ENCODE peak calls at places on chromosomes 6 and 20, in ten cellular contexts. J is right cardiac atrium, U is colonic mucosa, I is stomach, L is ovary, R is cardiac muscle cell, B is lower lobe of right lung, V is adrenal gland, F is pancreas, O is spleen. K is an unnamed sample.

GRCh38 chr6:9405369-9405768 is 970.0 kb upstream of the SLC35B3 start:
- DNase-seq in O (no peak), R (no peak), B (no peak), J (no peak), F (no peak), U (no peak), L (no peak), I (no peak), V (no peak), K (no peak)

GRCh38 chr6:32551410-32551809 is 21.3 kb upstream of the HLA-DRB5 start:
- DNase-seq in O (no peak), U (no peak), I (no peak), B (no peak), F (no peak), L (no peak), J (no peak), R (no peak), V (no peak), K (no peak)

GRCh38 chr6:75842732-75843131 is 93.7 kb downstream of the MYO6 start:
- DNase-seq in B (no peak), U (no peak), V (no peak), R (no peak), O (no peak), L (no peak), J (no peak), I (no peak), F (no peak), K (no peak)

GRCh38 chr20:52192296-52193007 is 873 bp upstream of the ZFP64 start:
- DNase-seq in J (no peak), L (no peak), U (no peak), O (no peak), V (peak; percentile 66), B (peak; percentile 57), F (no peak), I (no peak), R (peak; percentile 49), K (no peak)

GRCh38 chr6:54847799-54848597 is 1.4 kb downstream of the FAM83B start:
- DNase-seq in L (no peak), J (no peak), V (no peak), B (no peak), I (no peak), F (no peak), R (no peak), O (peak; percentile 22), U (peak; percentile 52), K (no peak)

GRCh38 chr6:52304917-52305316 is 20.4 kb upstream of the MCM3 start:
- DNase-seq in O (no peak), L (no peak), U (no peak), R (peak; percentile 44), F (no peak), B (no peak), V (no peak), J (no peak), I (no peak), K (no peak)

GRCh38 chr6:42045538-42046460 is 4.5 kb upstream of the TAF8 start:
- DNase-seq in F (peak; percentile 89), B (peak; percentile 97), R (peak; percentile 56), O (peak; percentile 99), U (peak; percentile 91), J (peak; percentile 95), I (peak; percentile 98), L (peak; percentile 96), V (peak; percentile 98), K (peak; percentile 88)

GRCh38 chr20:1075564-1075963 is 42.8 kb upstream of the PSMF1 start:
- DNase-seq in V (no peak), J (no peak), B (no peak), O (no peak), L (no peak), I (no peak), U (no peak), R (no peak), F (no peak), K (no peak)

GRCh38 chr6:156167289-156168076 is 609.7 kb upstream of the ARID1B start:
- DNase-seq in J (peak; percentile 60), F (no peak), V (peak; percentile 55), O (peak; percentile 75), L (peak; percentile 64), B (no peak), U (no peak), R (no peak), I (no peak), K (no peak)

GRCh38 chr6:163137504-163137903 is 277.0 kb upstream of the QKI start:
- DNase-seq in L (no peak), V (no peak), R (no peak), U (no peak), B (no peak), J (no peak), I (no peak), O (no peak), F (no peak), K (no peak)

GRCh38 chr20:40481743-40482458 is 207.1 kb downstream of the MAFB start:
- DNase-seq in R (no peak), I (no peak), F (no peak), J (no peak), B (no peak), U (no peak), L (no peak), V (no peak), O (no peak), K (no peak)

GRCh38 chr6:83707829-83708545 is 914 bp downstream of the SNAP91 start:
- DNase-seq in B (no peak), R (peak; percentile 50), U (no peak), O (no peak), V (peak; percentile 57), J (peak; percentile 46), L (peak; percentile 39), I (no peak), F (no peak), K (no peak)
- H3K27ac ChIP-seq in B (no peak overlapping the region), R (no peak overlapping the region), U (no peak overlapping the region), O (no peak overlapping the region), V (no peak overlapping the region), J (no peak overlapping the region), L (no peak overlapping the region), I (no peak overlapping the region), F (no peak overlapping the region), K (no peak overlapping the region)

DNA sequence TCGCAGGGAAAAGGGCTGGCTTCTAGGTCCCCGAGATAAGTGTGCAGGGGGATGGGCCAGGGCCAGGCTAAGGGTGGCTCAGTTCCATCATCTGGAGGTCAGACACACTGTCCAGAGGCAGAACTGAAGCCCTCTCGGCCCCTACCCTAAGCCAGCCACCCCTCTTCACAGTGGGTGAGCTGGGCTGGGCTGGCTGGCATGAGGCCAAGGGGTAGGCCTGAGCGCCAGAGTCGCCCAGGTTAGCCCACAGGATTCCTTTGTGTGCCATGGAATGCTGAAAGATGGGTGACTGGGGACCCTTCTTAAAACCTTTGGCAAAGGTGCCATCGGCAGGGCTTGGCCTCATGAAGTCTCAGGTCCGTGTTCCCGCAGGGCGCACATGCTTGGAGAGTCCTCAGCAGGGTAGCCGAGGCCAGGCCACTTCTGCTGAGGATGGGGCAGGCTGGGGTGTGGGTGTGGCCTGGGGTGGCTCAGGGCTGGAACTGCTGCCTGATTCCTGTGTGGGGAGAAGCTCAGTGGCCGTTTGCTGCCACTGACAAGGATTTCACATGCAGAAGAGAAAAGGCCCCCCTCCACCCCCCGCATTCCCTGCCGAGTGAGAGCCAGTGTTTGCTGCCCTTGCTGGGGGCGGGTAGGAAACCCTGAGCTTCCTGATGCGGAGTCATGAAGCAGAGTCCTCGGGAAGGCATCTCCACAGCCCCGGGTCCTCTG is 24.5 kb downstream of the SPATA2 start:
- DNase-seq in O (peak; percentile 69), F (no peak), L (peak; percentile 77), B (peak; percentile 64), J (peak; percentile 70), V (peak; percentile 53), I (no peak), U (no peak), R (peak; percentile 23), K (no peak)
- H3K4me1 ChIP-seq in O (peaks cover 33% of the 10 kb centered on the region), F (peaks cover 19% of the 10 kb centered on the region), L (peaks cover 29% of the 10 kb centered on the region), B (peaks cover 82% of the 10 kb centered on the region), J (peaks cover 14% of the 10 kb centered on the region), V (peaks cover 49% of the 10 kb centered on the region), I (peaks cover 70% of the 10 kb centered on the region), U (no peaks in the 10 kb centered on the region), R (peaks cover 37% of the 10 kb centered on the region), K (peaks cover 3% of the 10 kb centered on the region)

DNA sequence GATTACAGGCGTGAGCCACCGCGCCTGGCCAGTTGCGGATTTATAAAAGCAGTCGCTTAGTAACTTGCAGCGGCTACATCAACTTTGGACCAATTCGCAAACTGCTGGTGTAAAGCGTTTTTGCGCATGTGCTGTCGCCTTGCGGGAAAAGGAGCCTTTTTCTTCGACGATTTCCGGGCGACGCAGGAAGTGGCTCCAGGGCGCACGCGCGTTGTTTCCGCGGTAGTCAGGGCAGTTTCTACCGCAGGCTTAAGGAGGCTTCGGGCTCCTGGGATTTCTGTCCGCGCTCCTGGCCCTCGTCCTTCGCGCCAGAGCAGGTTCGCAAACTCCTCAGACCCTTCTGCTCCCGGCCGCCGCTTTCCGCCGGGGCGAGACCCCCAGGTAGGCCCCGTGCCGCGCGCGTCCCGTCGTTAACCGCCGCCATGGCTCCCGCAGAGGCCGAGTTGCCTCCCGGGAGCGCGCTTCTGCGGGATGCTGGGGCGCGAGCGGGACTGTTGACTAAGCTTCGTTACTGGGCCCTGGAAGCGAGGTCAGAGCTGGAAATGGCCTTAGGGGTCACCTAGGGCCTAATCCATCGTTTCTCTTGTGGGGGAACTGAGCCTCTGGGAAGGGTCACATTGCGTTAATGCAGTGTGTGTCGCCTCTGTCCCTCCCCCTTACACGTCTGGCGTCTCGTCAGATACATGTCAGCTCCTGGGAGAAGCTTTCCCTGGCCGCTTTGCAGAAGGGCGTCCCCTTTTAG is at the start of gene RAE1:
- DNase-seq in L (peak; percentile 91), O (peak; percentile 96), J (peak; percentile 95), V (peak; percentile 95), F (peak; percentile 85), R (peak; percentile 95), B (peak; percentile 93), U (peak; percentile 96), I (peak; percentile 94), K (peak; percentile 95)
- H3K27ac ChIP-seq in L (peak within 1 kb of the TSS; percentile 69), O (peak within 1 kb of the TSS; percentile 91), J (peak within 1 kb of the TSS; percentile 91), V (peak within 1 kb of the TSS; percentile 63), F (peak within 1 kb of the TSS; percentile 65), R (peak within 1 kb of the TSS; percentile 88), B (peak within 1 kb of the TSS; percentile 91), U (peak within 1 kb of the TSS; percentile 63), I (peak within 1 kb of the TSS; percentile 88), K (peak within 1 kb of the TSS; percentile 85)

DNA sequence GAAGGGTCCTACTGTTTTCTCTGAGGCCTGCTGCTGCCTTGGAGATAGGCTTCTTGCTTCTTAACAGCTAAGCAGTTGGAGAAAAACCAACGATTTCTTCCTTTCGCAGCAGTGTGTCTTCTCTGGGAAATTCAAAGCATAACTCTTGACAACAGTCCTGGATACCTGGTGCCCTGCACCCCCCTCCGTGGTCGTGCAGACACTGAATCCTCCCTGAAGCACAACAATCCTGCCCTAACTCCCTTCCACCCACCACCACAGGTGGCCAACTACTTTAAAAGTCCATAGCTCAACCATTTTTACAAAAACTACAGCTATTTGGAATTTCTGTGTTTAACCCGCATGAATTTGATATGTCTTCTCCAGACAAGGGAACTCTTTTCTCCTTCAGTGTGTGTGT is 61.1 kb downstream of the FAM50B start:
- DNase-seq in O (peak; percentile 30), U (no peak), R (no peak), B (no peak), V (no peak), F (no peak), L (no peak), J (no peak), I (no peak), K (no peak)
- H3K4me1 ChIP-seq in O (no peaks in the 10 kb centered on the region), U (peaks cover 6% of the 10 kb centered on the region), R (peaks cover 34% of the 10 kb centered on the region), B (peaks cover 29% of the 10 kb centered on the region), V (peaks cover 5% of the 10 kb centered on the region), F (peaks cover 38% of the 10 kb centered on the region), L (peaks cover 3% of the 10 kb centered on the region), J (peaks cover 14% of the 10 kb centered on the region), I (peaks cover 58% of the 10 kb centered on the region), K (peaks cover 13% of the 10 kb centered on the region)

GRCh38 chr20:56468317-56469076 is at the start of gene RTF2:
- DNase-seq in F (peak; percentile 91), I (peak; percentile 94), O (peak; percentile 98), B (peak; percentile 96), L (peak; percentile 97), J (peak; percentile 98), V (peak; percentile 96), R (peak; percentile 95), U (peak; percentile 95), K (peak; percentile 96)
- H3K27ac ChIP-seq in F (peak within 1 kb of the TSS; percentile 36), I (peak within 1 kb of the TSS; percentile 88), O (peak within 1 kb of the TSS; percentile 91), B (peak within 1 kb of the TSS; percentile 88), L (peak within 1 kb of the TSS; percentile 33), J (peak within 1 kb of the TSS; percentile 52), V (peak within 1 kb of the TSS; percentile 68), R (peak within 1 kb of the TSS; percentile 75), U (peak within 1 kb of the TSS; percentile 46), K (peak within 1 kb of the TSS; percentile 95)

K was measured in CD8-positive, alpha-beta memory T cell.